ENCODE peak calls at places on chromosomes 11 and 22, in eight cellular contexts. One of them, this sample, is unnamed.
A peak's percentile ranks its signal among the peaks of the same experiment; 100 is the strongest.

GRCh38 chr22:46287873-46288751 is 8.6 kb upstream of the GTSE1 start:
- DNase-seq in A549: no peak
- DNase-seq in astrocyte of the spinal cord: no peak
- DNase-seq in HAP-1: no peak
- DNase-seq in fibroblast of mammary gland: no peak
- DNase-seq in heart left ventricle: peak; percentile 50
- DNase-seq in neural progenitor cell: no peak
- DNase-seq in ovary: no peak
- DNase-seq in this sample: no peak

GRCh38 chr11:12066799-12067508 is 43.4 kb upstream of the MICAL2 start:
- DNase-seq in ovary: no peak
- DNase-seq in heart left ventricle: no peak
- DNase-seq in neural progenitor cell: peak; percentile 48
- DNase-seq in A549: no peak
- DNase-seq in HAP-1: no peak
- DNase-seq in astrocyte of the spinal cord: peak; percentile 66
- DNase-seq in fibroblast of mammary gland: no peak
- DNase-seq in this sample: peak; percentile 62

GRCh38 chr11:67494371-67495233 is 10.6 kb downstream of the PITPNM1 start:
- DNase-seq in A549: no peak
- DNase-seq in ovary: no peak
- DNase-seq in HAP-1: no peak
- DNase-seq in neural progenitor cell: no peak
- DNase-seq in fibroblast of mammary gland: no peak
- DNase-seq in astrocyte of the spinal cord: no peak
- DNase-seq in heart left ventricle: no peak
- DNase-seq in this sample: no peak

GRCh38 chr22:19645391-19645790 is 68.9 kb upstream of the SEPTIN5 start:
- DNase-seq in ovary: no peak
- DNase-seq in astrocyte of the spinal cord: no peak
- DNase-seq in fibroblast of mammary gland: no peak
- DNase-seq in heart left ventricle: no peak
- DNase-seq in HAP-1: no peak
- DNase-seq in A549: no peak
- DNase-seq in neural progenitor cell: no peak
- DNase-seq in this sample: no peak

GRCh38 chr22:44648821-44649566 is 53.0 kb upstream of the PRR5 start:
- DNase-seq in heart left ventricle: no peak
- DNase-seq in neural progenitor cell: no peak
- DNase-seq in HAP-1: no peak
- DNase-seq in ovary: peak; percentile 61
- DNase-seq in A549: no peak
- DNase-seq in astrocyte of the spinal cord: no peak
- DNase-seq in fibroblast of mammary gland: peak; percentile 90
- DNase-seq in this sample: peak; percentile 30

GRCh38 chr11:11978098-11978637 is 30.3 kb downstream of the DKK3 start:
- DNase-seq in astrocyte of the spinal cord: no peak
- DNase-seq in A549: no peak
- DNase-seq in neural progenitor cell: no peak
- DNase-seq in HAP-1: no peak
- DNase-seq in fibroblast of mammary gland: no peak
- DNase-seq in ovary: no peak
- DNase-seq in heart left ventricle: peak; percentile 24
- DNase-seq in this sample: no peak

GRCh38 chr11:3160252-3161031 is 4.7 kb downstream of the OSBPL5 start:
- DNase-seq in neural progenitor cell: peak; percentile 99
- DNase-seq in A549: no peak
- DNase-seq in heart left ventricle: peak; percentile 92
- DNase-seq in HAP-1: no peak
- DNase-seq in ovary: peak; percentile 89
- DNase-seq in astrocyte of the spinal cord: peak; percentile 97
- DNase-seq in fibroblast of mammary gland: peak; percentile 92
- DNase-seq in this sample: peak; percentile 85

GRCh38 chr22:33726294-33726711 is 194.0 kb downstream of the LARGE1 start:
- DNase-seq in ovary: no peak
- DNase-seq in heart left ventricle: no peak
- DNase-seq in HAP-1: no peak
- DNase-seq in A549: no peak
- DNase-seq in neural progenitor cell: no peak
- DNase-seq in fibroblast of mammary gland: peak; percentile 65
- DNase-seq in astrocyte of the spinal cord: peak; percentile 1
- DNase-seq in this sample: no peak

GRCh38 chr11:32312865-32313403 is 122.4 kb downstream of the WT1 start:
- DNase-seq in heart left ventricle: peak; percentile 32
- DNase-seq in fibroblast of mammary gland: peak; percentile 85
- DNase-seq in astrocyte of the spinal cord: peak; percentile 50
- DNase-seq in neural progenitor cell: peak; percentile 55
- DNase-seq in ovary: peak; percentile 69
- DNase-seq in HAP-1: peak; percentile 67
- DNase-seq in A549: peak; percentile 79
- DNase-seq in this sample: no peak

GRCh38 chr11:76682681-76683080 is 12.1 kb upstream of the LRRC32 start:
- DNase-seq in A549: no peak
- DNase-seq in heart left ventricle: no peak
- DNase-seq in ovary: no peak
- DNase-seq in astrocyte of the spinal cord: no peak
- DNase-seq in fibroblast of mammary gland: no peak
- DNase-seq in HAP-1: no peak
- DNase-seq in neural progenitor cell: no peak
- DNase-seq in this sample: no peak

GRCh38 chr11:13009476-13009920 is 382 bp downstream of the RASSF10 start:
- DNase-seq in heart left ventricle: no peak
- DNase-seq in A549: no peak
- DNase-seq in fibroblast of mammary gland: no peak
- DNase-seq in ovary: no peak
- DNase-seq in astrocyte of the spinal cord: peak; percentile 25
- DNase-seq in neural progenitor cell: no peak
- DNase-seq in HAP-1: no peak
- DNase-seq in this sample: no peak

GRCh38 chr11:64088159-64089026 is 52.7 kb downstream of the FLRT1 start:
- DNase-seq in fibroblast of mammary gland: no peak
- DNase-seq in ovary: no peak
- DNase-seq in HAP-1: peak; percentile 36
- DNase-seq in heart left ventricle: no peak
- DNase-seq in A549: peak; percentile 53
- DNase-seq in astrocyte of the spinal cord: no peak
- DNase-seq in neural progenitor cell: peak; percentile 72
- DNase-seq in this sample: no peak

GRCh38 chr11:60169264-60169915 is 13.5 kb downstream of the MS4A6A start:
- DNase-seq in fibroblast of mammary gland: peak; percentile 11
- DNase-seq in HAP-1: peak; percentile 41
- DNase-seq in heart left ventricle: no peak
- DNase-seq in astrocyte of the spinal cord: peak; percentile 0
- DNase-seq in A549: peak; percentile 10
- DNase-seq in neural progenitor cell: peak; percentile 22
- DNase-seq in ovary: peak; percentile 32
- DNase-seq in this sample: no peak

GRCh38 chr11:76291576-76292526 is 85.5 kb upstream of the WNT11 start:
- DNase-seq in neural progenitor cell: no peak
- DNase-seq in heart left ventricle: no peak
- DNase-seq in A549: no peak
- DNase-seq in ovary: no peak
- DNase-seq in HAP-1: no peak
- DNase-seq in astrocyte of the spinal cord: no peak
- DNase-seq in fibroblast of mammary gland: no peak
- DNase-seq in this sample: no peak

GRCh38 chr22:17754233-17754925 is 19.9 kb downstream of the BID start:
- DNase-seq in fibroblast of mammary gland: no peak
- DNase-seq in neural progenitor cell: peak; percentile 62
- DNase-seq in ovary: no peak
- DNase-seq in astrocyte of the spinal cord: no peak
- DNase-seq in A549: no peak
- DNase-seq in heart left ventricle: no peak
- DNase-seq in HAP-1: no peak
- DNase-seq in this sample: no peak

GRCh38 chr11:17015639-17016125 is 1.5 kb upstream of the PLEKHA7 start:
- DNase-seq in A549: no peak
- DNase-seq in heart left ventricle: no peak
- DNase-seq in neural progenitor cell: no peak
- DNase-seq in HAP-1: peak; percentile 20
- DNase-seq in fibroblast of mammary gland: peak; percentile 42
- DNase-seq in astrocyte of the spinal cord: peak; percentile 10
- DNase-seq in ovary: no peak
- DNase-seq in this sample: peak; percentile 30

GRCh38 chr11:34234086-34234740 is 123.6 kb downstream of the ABTB2 start:
- DNase-seq in ovary: no peak
- DNase-seq in astrocyte of the spinal cord: peak; percentile 56
- DNase-seq in heart left ventricle: no peak
- DNase-seq in HAP-1: no peak
- DNase-seq in A549: no peak
- DNase-seq in fibroblast of mammary gland: peak; percentile 35
- DNase-seq in neural progenitor cell: peak; percentile 39
- DNase-seq in this sample: no peak

GRCh38 chr11:43582024-43582836 is 98.3 kb upstream of the HSD17B12 start:
- DNase-seq in heart left ventricle: no peak
- DNase-seq in neural progenitor cell: no peak
- DNase-seq in A549: no peak
- DNase-seq in ovary: no peak
- DNase-seq in astrocyte of the spinal cord: no peak
- DNase-seq in HAP-1: no peak
- DNase-seq in fibroblast of mammary gland: no peak
- DNase-seq in this sample: no peak

GRCh38 chr11:43582837-43583462 is 97.6 kb upstream of the HSD17B12 start:
- DNase-seq in astrocyte of the spinal cord: no peak
- DNase-seq in A549: no peak
- DNase-seq in heart left ventricle: no peak
- DNase-seq in fibroblast of mammary gland: no peak
- DNase-seq in neural progenitor cell: peak; percentile 54
- DNase-seq in HAP-1: no peak
- DNase-seq in ovary: no peak
- DNase-seq in this sample: no peak

GRCh38 chr11:43580735-43581369 is 99.7 kb upstream of the HSD17B12 start:
- DNase-seq in HAP-1: no peak
- DNase-seq in fibroblast of mammary gland: peak; percentile 23
- DNase-seq in ovary: no peak
- DNase-seq in heart left ventricle: no peak
- DNase-seq in astrocyte of the spinal cord: no peak
- DNase-seq in A549: no peak
- DNase-seq in neural progenitor cell: peak; percentile 60
- DNase-seq in this sample: no peak

GRCh38 chr11:43579919-43580276 is 100.6 kb upstream of the HSD17B12 start:
- DNase-seq in neural progenitor cell: peak; percentile 36
- DNase-seq in ovary: no peak
- DNase-seq in fibroblast of mammary gland: no peak
- DNase-seq in HAP-1: no peak
- DNase-seq in heart left ventricle: no peak
- DNase-seq in astrocyte of the spinal cord: no peak
- DNase-seq in A549: no peak
- DNase-seq in this sample: no peak

GRCh38 chr11:43581370-43582023 is 99.0 kb upstream of the HSD17B12 start:
- DNase-seq in A549: no peak
- DNase-seq in astrocyte of the spinal cord: no peak
- DNase-seq in ovary: no peak
- DNase-seq in HAP-1: no peak
- DNase-seq in fibroblast of mammary gland: no peak
- DNase-seq in neural progenitor cell: no peak
- DNase-seq in heart left ventricle: no peak
- DNase-seq in this sample: no peak
- H3K4me3 ChIP-seq in A549: peak overlapping the region; percentile 65
- H3K4me3 ChIP-seq in astrocyte of the spinal cord: no peak overlapping the region
- H3K4me3 ChIP-seq in ovary: no peak overlapping the region
- H3K4me3 ChIP-seq in HAP-1: peak overlapping the region; percentile 16
- H3K4me3 ChIP-seq in fibroblast of mammary gland: no peak overlapping the region
- H3K4me3 ChIP-seq in neural progenitor cell: peak overlapping the region; percentile 57
- H3K4me3 ChIP-seq in heart left ventricle: peak overlapping the region; percentile 35
- H3K4me3 ChIP-seq in this sample: peak overlapping the region; percentile 55

GRCh38 chr11:114132427-114132826 is 72.9 kb downstream of the ZBTB16 start:
- DNase-seq in astrocyte of the spinal cord: no peak
- DNase-seq in neural progenitor cell: no peak
- DNase-seq in HAP-1: no peak
- DNase-seq in heart left ventricle: no peak
- DNase-seq in ovary: no peak
- DNase-seq in fibroblast of mammary gland: peak; percentile 55
- DNase-seq in A549: no peak
- DNase-seq in this sample: no peak
- H3K4me3 ChIP-seq in astrocyte of the spinal cord: no peak overlapping the region
- H3K4me3 ChIP-seq in neural progenitor cell: no peak overlapping the region
- H3K4me3 ChIP-seq in HAP-1: no peak overlapping the region
- H3K4me3 ChIP-seq in heart left ventricle: no peak overlapping the region
- H3K4me3 ChIP-seq in ovary: peak overlapping the region; percentile 2
- H3K4me3 ChIP-seq in fibroblast of mammary gland: peak overlapping the region; percentile 2
- H3K4me3 ChIP-seq in A549: no peak overlapping the region
- H3K4me3 ChIP-seq in this sample: no peak overlapping the region

GRCh38 chr11:118128310-118128709 is 24.3 kb downstream of the SCN4B start:
- DNase-seq in heart left ventricle: no peak
- DNase-seq in fibroblast of mammary gland: no peak
- DNase-seq in A549: no peak
- DNase-seq in HAP-1: no peak
- DNase-seq in ovary: no peak
- DNase-seq in neural progenitor cell: no peak
- DNase-seq in astrocyte of the spinal cord: no peak
- DNase-seq in this sample: no peak

GRCh38 chr11:118120793-118121192 is 31.8 kb downstream of the SCN4B start:
- DNase-seq in HAP-1: no peak
- DNase-seq in A549: no peak
- DNase-seq in heart left ventricle: no peak
- DNase-seq in ovary: no peak
- DNase-seq in fibroblast of mammary gland: no peak
- DNase-seq in neural progenitor cell: no peak
- DNase-seq in astrocyte of the spinal cord: no peak
- DNase-seq in this sample: no peak

GRCh38 chr11:118128821-118129474 is 23.7 kb downstream of the SCN4B start:
- DNase-seq in neural progenitor cell: no peak
- DNase-seq in A549: no peak
- DNase-seq in ovary: no peak
- DNase-seq in fibroblast of mammary gland: no peak
- DNase-seq in astrocyte of the spinal cord: no peak
- DNase-seq in heart left ventricle: no peak
- DNase-seq in HAP-1: no peak
- DNase-seq in this sample: no peak

GRCh38 chr11:118129475-118130196 is 23.0 kb downstream of the SCN4B start:
- DNase-seq in astrocyte of the spinal cord: no peak
- DNase-seq in neural progenitor cell: no peak
- DNase-seq in HAP-1: no peak
- DNase-seq in ovary: no peak
- DNase-seq in heart left ventricle: no peak
- DNase-seq in A549: no peak
- DNase-seq in fibroblast of mammary gland: no peak
- DNase-seq in this sample: no peak

GRCh38 chr11:118126082-118126838 is 26.4 kb downstream of the SCN4B start:
- DNase-seq in HAP-1: no peak
- DNase-seq in ovary: no peak
- DNase-seq in fibroblast of mammary gland: no peak
- DNase-seq in astrocyte of the spinal cord: no peak
- DNase-seq in A549: no peak
- DNase-seq in neural progenitor cell: no peak
- DNase-seq in heart left ventricle: no peak
- DNase-seq in this sample: no peak
- H3K4me3 ChIP-seq in HAP-1: no peak overlapping the region
- H3K4me3 ChIP-seq in ovary: no peak overlapping the region
- H3K4me3 ChIP-seq in fibroblast of mammary gland: no peak overlapping the region
- H3K4me3 ChIP-seq in astrocyte of the spinal cord: no peak overlapping the region
- H3K4me3 ChIP-seq in A549: no peak overlapping the region
- H3K4me3 ChIP-seq in neural progenitor cell: no peak overlapping the region
- H3K4me3 ChIP-seq in heart left ventricle: no peak overlapping the region
- H3K4me3 ChIP-seq in this sample: no peak overlapping the region

DNA sequence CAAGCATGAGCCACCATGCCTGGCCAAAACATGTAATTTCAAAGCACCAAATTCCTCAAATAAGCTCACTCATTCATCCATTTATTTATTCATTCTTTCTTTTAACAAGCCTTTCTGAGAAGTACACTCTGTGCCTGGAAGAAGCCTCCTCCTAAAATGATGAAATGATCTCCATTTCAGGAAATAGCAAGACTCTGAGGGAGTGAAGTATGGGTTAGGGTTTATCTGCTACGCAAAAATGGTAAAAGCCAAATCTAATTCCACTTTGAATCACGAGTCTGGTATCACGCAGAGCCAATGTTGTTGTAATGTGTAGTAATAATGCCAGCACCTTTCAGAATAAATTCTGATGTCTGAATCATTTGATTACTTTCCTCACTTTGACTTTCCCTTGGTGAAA is 1041.8 kb downstream of the LRRC4C start:
- DNase-seq in heart left ventricle: no peak
- DNase-seq in HAP-1: no peak
- DNase-seq in ovary: no peak
- DNase-seq in A549: no peak
- DNase-seq in fibroblast of mammary gland: peak; percentile 9
- DNase-seq in neural progenitor cell: no peak
- DNase-seq in astrocyte of the spinal cord: no peak
- DNase-seq in this sample: no peak
- H3K4me3 ChIP-seq in heart left ventricle: no peak overlapping the region
- H3K4me3 ChIP-seq in HAP-1: no peak overlapping the region
- H3K4me3 ChIP-seq in ovary: no peak overlapping the region
- H3K4me3 ChIP-seq in A549: no peak overlapping the region
- H3K4me3 ChIP-seq in fibroblast of mammary gland: no peak overlapping the region
- H3K4me3 ChIP-seq in neural progenitor cell: no peak overlapping the region
- H3K4me3 ChIP-seq in astrocyte of the spinal cord: no peak overlapping the region
- H3K4me3 ChIP-seq in this sample: no peak overlapping the region

This sample was measured in skeletal muscle cell.